ENCODE peak calls at places on chromosome 22, in eight cellular contexts. V is ovary, W is adrenal gland, P is tibial nerve, K is heart left ventricle, X is prostate gland, A is K562, G is right lobe of liver. N is an unnamed sample.

GRCh38 chr22:46025225-46025972 is 48.4 kb upstream of the WNT7B start:
- DNase-seq in K (no peak), G (peak; percentile 42), W (peak; percentile 12), A (no peak), X (no peak), V (peak; percentile 18), P (no peak), N (no peak)

GRCh38 chr22:44335903-44336803 is 23.4 kb upstream of the SHISAL1 start:
- DNase-seq in K (no peak), A (no peak), W (no peak), G (no peak), V (no peak), P (no peak), X (no peak), N (no peak)

GRCh38 chr22:38766076-38766777 is 10.4 kb upstream of the SUN2 start:
- DNase-seq in P (peak; percentile 12), X (peak; percentile 68), W (peak; percentile 83), A (peak; percentile 46), G (peak; percentile 87), V (peak; percentile 69), K (no peak), N (no peak)

GRCh38 chr22:44540756-44541670 is 43.0 kb upstream of the RTL6 start:
- DNase-seq in V (no peak), P (no peak), X (no peak), W (no peak), K (no peak), A (no peak), G (peak; percentile 25), N (no peak)

GRCh38 chr22:48902001-48902869 is 925.4 kb downstream of the BRD1 start:
- DNase-seq in G (no peak), W (no peak), V (no peak), A (no peak), K (no peak), P (no peak), X (no peak), N (no peak)

GRCh38 chr22:49960967-49961600 is 512 bp downstream of the PIM3 start:
- DNase-seq in K (peak; percentile 44), X (peak; percentile 33), W (peak; percentile 70), G (peak; percentile 61), A (peak; percentile 26), P (no peak), V (peak; percentile 48), N (no peak)

GRCh38 chr22:27620367-27621154 is 181.0 kb downstream of the MN1 start:
- DNase-seq in K (no peak), V (no peak), A (no peak), W (no peak), G (no peak), P (no peak), X (no peak), N (no peak)

GRCh38 chr22:49307071-49307830 is 520.4 kb downstream of the BRD1 start:
- DNase-seq in W (peak; percentile 4), A (no peak), P (no peak), K (no peak), G (peak; percentile 39), X (no peak), V (no peak), N (no peak)

GRCh38 chr22:28442951-28443876 is 236.4 kb downstream of the TTC28 start:
- DNase-seq in V (peak; percentile 66), A (peak; percentile 5), G (peak; percentile 78), K (peak; percentile 77), P (peak; percentile 67), X (peak; percentile 68), W (peak; percentile 64), N (no peak)

GRCh38 chr22:40607506-40607905 is 29.0 kb downstream of the MRTFA start:
- DNase-seq in X (no peak), W (no peak), A (no peak), V (no peak), P (no peak), K (no peak), G (no peak), N (no peak)

GRCh38 chr22:35589071-35589735 is 27.9 kb downstream of the MB start:
- DNase-seq in X (no peak), V (peak; percentile 39), P (peak; percentile 5), K (peak; percentile 71), W (peak; percentile 36), G (no peak), A (no peak), N (no peak)

GRCh38 chr22:46092646-46093410 is 57.5 kb upstream of the PPARA start:
- DNase-seq in K (no peak), W (no peak), A (no peak), G (no peak), X (no peak), P (no peak), V (no peak), N (no peak)

GRCh38 chr22:42997577-42997976 is 17.4 kb downstream of the PACSIN2 start:
- DNase-seq in W (no peak), P (no peak), V (no peak), A (no peak), G (no peak), X (no peak), K (no peak), N (no peak)

GRCh38 chr22:22822106-22822505 is 65.5 kb upstream of the IGLL5 start:
- DNase-seq in X (no peak), G (no peak), K (no peak), V (no peak), W (no peak), A (no peak), P (no peak), N (no peak)

GRCh38 chr22:22825213-22825593 is 62.4 kb upstream of the IGLL5 start:
- DNase-seq in P (no peak), A (no peak), X (no peak), K (no peak), G (no peak), V (no peak), W (no peak), N (no peak)

GRCh38 chr22:22821340-22821739 is 66.3 kb upstream of the IGLL5 start:
- DNase-seq in A (no peak), G (no peak), P (no peak), X (no peak), K (no peak), V (no peak), W (no peak), N (no peak)

GRCh38 chr22:22824340-22825212 is 63.0 kb upstream of the IGLL5 start:
- DNase-seq in V (no peak), A (no peak), G (no peak), X (no peak), P (no peak), W (no peak), K (no peak), N (no peak)

DNA sequence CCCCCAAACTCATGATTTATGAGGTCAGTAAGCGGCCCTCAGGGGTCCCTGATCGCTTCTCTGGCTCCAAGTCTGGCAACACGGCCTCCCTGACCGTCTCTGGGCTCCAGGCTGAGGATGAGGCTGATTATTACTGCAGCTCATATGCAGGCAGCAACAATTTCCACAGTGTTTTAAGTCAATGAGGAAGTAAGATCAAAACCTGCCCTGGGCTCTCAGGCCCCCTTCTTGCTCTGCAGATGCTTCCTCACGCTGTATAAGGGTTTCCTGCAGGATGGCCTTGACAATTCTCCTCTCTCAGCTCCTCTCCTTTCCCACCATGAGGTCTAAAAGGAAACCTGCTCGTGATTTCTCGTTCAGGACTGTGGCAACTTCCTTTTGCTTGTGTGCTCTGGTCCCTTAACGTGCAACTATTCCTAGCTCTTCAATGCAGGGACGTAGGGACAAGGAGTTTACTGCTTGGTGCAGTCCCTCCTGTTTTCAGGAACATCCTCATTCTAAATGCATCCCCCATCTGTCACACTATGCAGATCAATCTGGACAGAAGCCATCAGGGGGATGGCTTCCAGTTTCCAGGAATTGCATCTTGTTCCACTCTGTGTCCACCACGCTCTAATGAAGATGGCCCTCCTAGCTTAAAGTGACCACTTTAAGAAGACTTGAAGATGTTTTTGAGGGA is 64.4 kb upstream of the IGLL5 start:
- DNase-seq in G (no peak), P (no peak), X (no peak), W (no peak), V (no peak), A (no peak), K (no peak), N (no peak)
- TF ChIP-seq POLR2A in G (no peak), P (no peak), X (no peak), W (no peak), V (no peak), A (no peak), K (no peak), N (no peak)

DNA sequence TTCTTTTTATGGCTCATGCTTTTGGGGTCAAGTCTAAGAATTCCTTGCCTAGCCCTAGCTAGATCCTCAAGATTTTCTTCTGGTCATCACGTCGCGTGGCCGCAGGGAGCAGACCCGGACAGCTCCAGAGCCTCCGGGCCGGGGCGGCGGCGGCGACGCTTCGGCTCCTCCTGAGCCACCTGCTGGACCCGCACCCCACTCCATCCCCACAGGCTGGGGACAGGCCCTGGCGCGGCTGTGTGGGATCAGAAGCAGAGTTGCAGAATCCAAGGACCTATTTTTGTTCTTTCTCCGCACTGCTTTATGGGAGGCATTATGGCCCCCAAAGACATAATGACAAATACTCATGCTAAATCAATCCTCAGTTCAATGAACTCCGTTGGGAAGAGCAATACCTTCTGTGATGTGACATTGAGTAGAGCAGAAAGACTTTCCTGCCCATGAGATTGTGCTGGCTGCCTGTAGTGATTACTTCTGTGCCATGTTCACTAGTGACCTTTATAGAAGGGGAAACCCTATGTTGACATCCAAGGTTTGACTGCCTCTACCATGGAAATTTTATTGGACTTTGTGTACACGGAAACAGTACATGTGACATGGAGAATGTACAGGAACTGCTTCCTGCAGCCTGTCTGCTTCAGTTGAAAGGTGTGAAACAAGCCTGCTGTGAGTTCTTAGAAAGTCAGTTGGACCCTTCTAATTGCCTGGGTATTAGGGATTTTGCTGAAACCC is 12.4 kb upstream of the SCARF2 start:
- DNase-seq in V (no peak), W (no peak), K (no peak), P (no peak), X (no peak), G (no peak), A (no peak), N (no peak)
- TF ChIP-seq POLR2A in V (no peak), W (no peak), K (no peak), P (no peak), X (no peak), G (no peak), A (no peak), N (no peak)

GRCh38 chr22:31943976-31944699 is at the start of gene YWHAH:
- DNase-seq in P (peak; percentile 92), X (peak; percentile 94), G (peak; percentile 97), V (peak; percentile 97), K (peak; percentile 96), W (peak; percentile 98), A (peak; percentile 87), N (peak; percentile 93)
- TF ChIP-seq POLR2A in P (peak; percentile 86), X (peak; percentile 59), G (peak; percentile 97), V (peak; percentile 94), K (no peak), W (peak; percentile 97), A (peak; percentile 70), N (peak; percentile 82)

DNA sequence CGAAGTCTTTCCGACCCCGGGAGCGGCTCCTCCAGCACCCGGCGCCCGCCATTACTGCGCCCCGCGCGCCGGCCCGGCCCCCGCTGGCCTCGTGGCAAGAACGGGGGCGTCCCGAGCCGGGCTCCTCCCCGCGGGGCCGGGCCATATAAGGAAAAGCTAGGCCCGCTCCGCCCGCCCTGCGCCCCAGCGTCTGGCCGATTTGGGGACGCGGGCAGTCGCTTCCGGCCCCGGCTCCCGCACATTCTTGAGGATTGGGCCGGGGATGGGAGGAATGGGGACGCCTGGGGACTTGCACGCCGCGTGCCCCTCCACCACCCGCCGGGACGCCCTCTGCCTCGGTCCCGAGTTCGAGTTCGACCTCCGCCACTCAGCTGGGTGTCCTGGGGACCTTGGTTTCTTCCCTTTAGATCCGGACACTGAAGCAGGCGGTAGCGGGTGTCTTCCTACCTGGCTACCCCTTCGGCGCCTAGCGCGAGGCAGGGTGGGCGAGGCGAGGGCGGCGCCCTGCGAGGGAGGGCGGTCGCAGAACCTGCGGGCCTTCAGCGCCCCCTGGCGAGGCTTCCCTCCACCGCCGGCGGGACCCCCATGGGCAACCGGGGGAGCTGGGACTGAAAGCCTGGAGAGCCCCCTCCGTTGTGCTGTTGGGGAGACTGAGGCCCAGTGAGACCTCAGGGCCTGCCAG is 3.8 kb downstream of the SMTN start:
- DNase-seq in G (peak; percentile 87), W (peak; percentile 77), X (peak; percentile 86), A (peak; percentile 80), K (peak; percentile 92), V (peak; percentile 90), P (peak; percentile 84), N (peak; percentile 95)
- TF ChIP-seq POLR2A in G (peak; percentile 81), W (peak; percentile 20), X (peak; percentile 87), A (peak; percentile 82), K (no peak), V (peak; percentile 54), P (peak; percentile 64), N (peak; percentile 74)

N was measured in GM12891.